ENCODE peak calls at places on chromosomes 16 and 17, in four cellular contexts. One of them, this sample, is unnamed. For H3K4me1 and H3K27me3, the result is how much of the 10 kb centered on the place peaks cover.

GRCh38 chr17:75571197-75571884 is 16.3 kb upstream of the MYO15B start:
- DNase-seq in adipocyte: no peak
- DNase-seq in upper lobe of right lung: peak
- DNase-seq in CD4-positive, CD25-positive, alpha-beta regulatory T cell: peak
- DNase-seq in this sample: no peak

GRCh38 chr17:44222112-44222869 is 2.8 kb upstream of the UBTF start:
- DNase-seq in upper lobe of right lung: peak
- DNase-seq in adipocyte: peak
- DNase-seq in CD4-positive, CD25-positive, alpha-beta regulatory T cell: peak
- DNase-seq in this sample: peak

GRCh38 chr16:71927383-71927782 is 32.1 kb downstream of the IST1 start:
- DNase-seq in upper lobe of right lung: no peak
- DNase-seq in CD4-positive, CD25-positive, alpha-beta regulatory T cell: no peak
- DNase-seq in adipocyte: peak
- DNase-seq in this sample: peak

GRCh38 chr16:57289391-57290257 is 5.2 kb upstream of the PLLP start:
- DNase-seq in adipocyte: no peak
- DNase-seq in upper lobe of right lung: no peak
- DNase-seq in CD4-positive, CD25-positive, alpha-beta regulatory T cell: no peak
- DNase-seq in this sample: no peak

GRCh38 chr17:45197555-45198334 is 23.9 kb upstream of the FMNL1 start:
- DNase-seq in upper lobe of right lung: peak
- DNase-seq in adipocyte: peak
- DNase-seq in CD4-positive, CD25-positive, alpha-beta regulatory T cell: peak
- DNase-seq in this sample: peak

GRCh38 chr16:31810863-31811262 is 62.7 kb upstream of the ZNF267 start:
- DNase-seq in CD4-positive, CD25-positive, alpha-beta regulatory T cell: no peak
- DNase-seq in adipocyte: no peak
- DNase-seq in upper lobe of right lung: no peak
- DNase-seq in this sample: no peak

GRCh38 chr16:57741660-57742191 is 6.2 kb downstream of the KATNB1 start:
- DNase-seq in CD4-positive, CD25-positive, alpha-beta regulatory T cell: no peak
- DNase-seq in adipocyte: no peak
- DNase-seq in upper lobe of right lung: no peak
- DNase-seq in this sample: no peak

GRCh38 chr17:69236464-69236863 is 7.8 kb upstream of the ABCA10 start:
- DNase-seq in CD4-positive, CD25-positive, alpha-beta regulatory T cell: no peak
- DNase-seq in adipocyte: no peak
- DNase-seq in upper lobe of right lung: no peak
- DNase-seq in this sample: no peak

GRCh38 chr17:75315541-75316243 is 26.5 kb upstream of the SLC25A19 start:
- DNase-seq in CD4-positive, CD25-positive, alpha-beta regulatory T cell: no peak
- DNase-seq in upper lobe of right lung: no peak
- DNase-seq in adipocyte: no peak
- DNase-seq in this sample: no peak

GRCh38 chr17:36978810-36979584 is 30.2 kb downstream of the AATF start:
- DNase-seq in adipocyte: no peak
- DNase-seq in upper lobe of right lung: no peak
- DNase-seq in CD4-positive, CD25-positive, alpha-beta regulatory T cell: no peak
- DNase-seq in this sample: peak

DNA sequence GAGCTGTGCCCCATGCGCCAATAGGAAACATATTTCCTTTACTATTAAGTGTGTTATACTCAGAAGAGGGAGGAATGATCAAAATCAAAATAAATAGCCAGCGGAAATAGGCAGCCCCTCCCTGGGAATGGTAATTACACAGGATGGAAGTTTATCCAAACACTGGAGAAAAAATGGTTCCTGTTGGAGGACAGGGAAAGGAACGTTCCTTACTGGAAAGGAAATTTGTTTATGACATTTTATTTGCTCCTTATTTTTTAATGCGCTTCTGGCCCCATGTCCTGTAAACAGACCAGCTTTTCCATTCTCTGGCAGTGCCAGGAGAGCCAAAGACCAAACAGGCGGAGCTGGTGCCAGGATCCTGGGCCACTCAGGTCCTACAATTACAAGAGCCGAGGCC is 273.7 kb downstream of the SOX9 start:
- DNase-seq in adipocyte: no peak
- DNase-seq in CD4-positive, CD25-positive, alpha-beta regulatory T cell: no peak
- DNase-seq in upper lobe of right lung: no peak
- DNase-seq in this sample: no peak
- H3K4me1 ChIP-seq in adipocyte: under half
- H3K4me1 ChIP-seq in CD4-positive, CD25-positive, alpha-beta regulatory T cell: under half
- H3K4me1 ChIP-seq in upper lobe of right lung: under half
- H3K4me1 ChIP-seq in this sample: under half

GRCh38 chr17:30234296-30234695 is 1.2 kb downstream of the SLC6A4 start:
- DNase-seq in CD4-positive, CD25-positive, alpha-beta regulatory T cell: no peak
- DNase-seq in upper lobe of right lung: no peak
- DNase-seq in adipocyte: no peak
- DNase-seq in this sample: no peak
- H3K27me3 ChIP-seq in CD4-positive, CD25-positive, alpha-beta regulatory T cell: under half
- H3K27me3 ChIP-seq in upper lobe of right lung: under half
- H3K27me3 ChIP-seq in adipocyte: under half
- H3K27me3 ChIP-seq in this sample: under half

DNA sequence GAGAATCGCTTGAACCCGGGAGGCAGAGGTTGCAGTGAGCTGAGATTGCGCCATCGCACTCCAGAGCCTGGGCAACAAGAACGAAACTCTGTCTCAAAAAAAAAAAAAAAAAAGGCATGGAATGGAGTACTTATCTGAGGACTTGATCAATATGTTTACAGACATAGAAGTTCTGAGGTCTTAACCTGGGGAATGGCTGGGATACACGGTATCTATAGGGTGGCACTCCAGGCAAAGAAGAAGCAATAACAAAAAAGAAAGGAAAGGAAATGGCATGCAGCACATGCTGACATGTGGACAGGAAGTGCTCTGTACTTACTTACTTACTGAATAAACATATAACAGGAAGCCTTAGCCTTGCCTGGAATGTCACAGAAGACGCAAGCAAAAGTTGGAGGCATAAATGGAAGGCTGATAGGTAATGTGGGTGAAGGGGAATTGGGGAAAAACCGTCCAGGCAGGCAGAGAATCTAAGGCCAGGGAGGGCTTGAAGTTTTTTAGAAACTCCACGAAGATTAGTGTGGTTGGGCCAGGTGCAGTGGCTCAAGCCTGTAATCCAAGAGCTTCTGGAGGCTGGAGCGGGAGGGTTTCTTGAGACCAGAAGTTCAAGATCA is 10.1 kb upstream of the SPOP start:
- DNase-seq in CD4-positive, CD25-positive, alpha-beta regulatory T cell: peak
- DNase-seq in adipocyte: no peak
- DNase-seq in upper lobe of right lung: no peak
- DNase-seq in this sample: no peak
- H3K4me3 ChIP-seq in CD4-positive, CD25-positive, alpha-beta regulatory T cell: peak
- H3K4me3 ChIP-seq in adipocyte: no peak
- H3K4me3 ChIP-seq in upper lobe of right lung: no peak
- H3K4me3 ChIP-seq in this sample: no peak

GRCh38 chr17:16214190-16215001 is 938 bp downstream of the NCOR1 start:
- DNase-seq in adipocyte: peak
- DNase-seq in CD4-positive, CD25-positive, alpha-beta regulatory T cell: peak
- DNase-seq in upper lobe of right lung: no peak
- DNase-seq in this sample: no peak
- H3K4me1 ChIP-seq in adipocyte: under half
- H3K4me1 ChIP-seq in CD4-positive, CD25-positive, alpha-beta regulatory T cell: half or more
- H3K4me1 ChIP-seq in upper lobe of right lung: under half
- H3K4me1 ChIP-seq in this sample: under half

GRCh38 chr17:48601184-48601527 is 3.6 kb downstream of the HOXB6 start:
- DNase-seq in CD4-positive, CD25-positive, alpha-beta regulatory T cell: no peak
- DNase-seq in upper lobe of right lung: no peak
- DNase-seq in adipocyte: no peak
- DNase-seq in this sample: no peak
- H3K27me3 ChIP-seq in CD4-positive, CD25-positive, alpha-beta regulatory T cell: half or more
- H3K27me3 ChIP-seq in upper lobe of right lung: half or more
- H3K27me3 ChIP-seq in adipocyte: under half
- H3K27me3 ChIP-seq in this sample: half or more

GRCh38 chr16:82660966-82661365 is 34.2 kb downstream of the CDH13 start:
- DNase-seq in adipocyte: no peak
- DNase-seq in upper lobe of right lung: no peak
- DNase-seq in CD4-positive, CD25-positive, alpha-beta regulatory T cell: no peak
- DNase-seq in this sample: no peak

GRCh38 chr16:82657786-82658185 is 31.0 kb downstream of the CDH13 start:
- DNase-seq in upper lobe of right lung: no peak
- DNase-seq in adipocyte: peak
- DNase-seq in CD4-positive, CD25-positive, alpha-beta regulatory T cell: no peak
- DNase-seq in this sample: no peak

GRCh38 chr16:82657239-82657638 is 30.5 kb downstream of the CDH13 start:
- DNase-seq in adipocyte: peak
- DNase-seq in upper lobe of right lung: no peak
- DNase-seq in CD4-positive, CD25-positive, alpha-beta regulatory T cell: no peak
- DNase-seq in this sample: no peak

GRCh38 chr16:82658796-82659195 is 32.0 kb downstream of the CDH13 start:
- DNase-seq in CD4-positive, CD25-positive, alpha-beta regulatory T cell: no peak
- DNase-seq in upper lobe of right lung: no peak
- DNase-seq in adipocyte: peak
- DNase-seq in this sample: no peak

GRCh38 chr16:82660078-82660645 is 33.4 kb downstream of the CDH13 start:
- DNase-seq in CD4-positive, CD25-positive, alpha-beta regulatory T cell: no peak
- DNase-seq in upper lobe of right lung: no peak
- DNase-seq in adipocyte: peak
- DNase-seq in this sample: no peak
- H3K4me3 ChIP-seq in CD4-positive, CD25-positive, alpha-beta regulatory T cell: peak
- H3K4me3 ChIP-seq in upper lobe of right lung: no peak
- H3K4me3 ChIP-seq in adipocyte: peak
- H3K4me3 ChIP-seq in this sample: no peak